ENCODE peak calls at places on chromosomes 4 and X, in nine cellular contexts. One of them, this sample, is unnamed.

GRCh38 chrX:23389196-23389792 is 54.6 kb downstream of the PTCHD1 start:
- DNase-seq in fibroblast of the aortic adventitia: no peak
- DNase-seq in head of caudate nucleus: no peak
- DNase-seq in hippocampal formation: no peak
- DNase-seq in HEK293T: no peak
- DNase-seq in iris pigment epithelial cell: no peak
- DNase-seq in MM.1S: no peak
- DNase-seq in psoas muscle: no peak
- DNase-seq in T1000: no peak
- DNase-seq in this sample: no peak

GRCh38 chr4:165476214-165477098 is 97.6 kb downstream of the CPE start:
- DNase-seq in hippocampal formation: no peak
- DNase-seq in head of caudate nucleus: no peak
- DNase-seq in T1000: no peak
- DNase-seq in fibroblast of the aortic adventitia: peak
- DNase-seq in psoas muscle: no peak
- DNase-seq in MM.1S: no peak
- DNase-seq in iris pigment epithelial cell: peak
- DNase-seq in HEK293T: no peak
- DNase-seq in this sample: no peak

GRCh38 chr4:100289530-100289888 is 99.2 kb upstream of the DDIT4L start:
- DNase-seq in MM.1S: no peak
- DNase-seq in head of caudate nucleus: no peak
- DNase-seq in iris pigment epithelial cell: peak
- DNase-seq in T1000: no peak
- DNase-seq in hippocampal formation: no peak
- DNase-seq in psoas muscle: no peak
- DNase-seq in HEK293T: no peak
- DNase-seq in fibroblast of the aortic adventitia: peak
- DNase-seq in this sample: no peak

GRCh38 chr4:176409627-176410026 is 89.9 kb downstream of the SPCS3 start:
- DNase-seq in MM.1S: no peak
- DNase-seq in T1000: no peak
- DNase-seq in hippocampal formation: no peak
- DNase-seq in psoas muscle: no peak
- DNase-seq in iris pigment epithelial cell: peak
- DNase-seq in HEK293T: no peak
- DNase-seq in head of caudate nucleus: no peak
- DNase-seq in fibroblast of the aortic adventitia: peak
- DNase-seq in this sample: no peak

GRCh38 chr4:175309041-175309440 is 390.9 kb downstream of the ADAM29 start:
- DNase-seq in fibroblast of the aortic adventitia: no peak
- DNase-seq in HEK293T: no peak
- DNase-seq in hippocampal formation: no peak
- DNase-seq in head of caudate nucleus: no peak
- DNase-seq in iris pigment epithelial cell: peak
- DNase-seq in psoas muscle: no peak
- DNase-seq in T1000: no peak
- DNase-seq in MM.1S: no peak
- DNase-seq in this sample: no peak

GRCh38 chr4:2068566-2068965 is 9.4 kb downstream of the NAT8L start:
- DNase-seq in fibroblast of the aortic adventitia: no peak
- DNase-seq in HEK293T: no peak
- DNase-seq in hippocampal formation: no peak
- DNase-seq in psoas muscle: no peak
- DNase-seq in iris pigment epithelial cell: no peak
- DNase-seq in MM.1S: no peak
- DNase-seq in head of caudate nucleus: no peak
- DNase-seq in T1000: no peak
- DNase-seq in this sample: no peak

GRCh38 chr4:3396611-3397010 is 45.2 kb upstream of the HGFAC start:
- DNase-seq in HEK293T: no peak
- DNase-seq in iris pigment epithelial cell: no peak
- DNase-seq in T1000: no peak
- DNase-seq in hippocampal formation: no peak
- DNase-seq in psoas muscle: no peak
- DNase-seq in MM.1S: no peak
- DNase-seq in fibroblast of the aortic adventitia: peak
- DNase-seq in head of caudate nucleus: no peak
- DNase-seq in this sample: no peak

GRCh38 chr4:163090997-163091684 is 75.5 kb downstream of the NAF1 start:
- DNase-seq in iris pigment epithelial cell: no peak
- DNase-seq in fibroblast of the aortic adventitia: no peak
- DNase-seq in HEK293T: no peak
- DNase-seq in MM.1S: peak
- DNase-seq in hippocampal formation: no peak
- DNase-seq in head of caudate nucleus: no peak
- DNase-seq in T1000: no peak
- DNase-seq in psoas muscle: no peak
- DNase-seq in this sample: no peak

GRCh38 chr4:3323071-3323481 is 30.3 kb downstream of the RGS12 start:
- DNase-seq in psoas muscle: no peak
- DNase-seq in MM.1S: no peak
- DNase-seq in HEK293T: no peak
- DNase-seq in fibroblast of the aortic adventitia: no peak
- DNase-seq in head of caudate nucleus: no peak
- DNase-seq in iris pigment epithelial cell: no peak
- DNase-seq in T1000: no peak
- DNase-seq in hippocampal formation: no peak
- DNase-seq in this sample: no peak

GRCh38 chr4:140372607-140373327 is 679 bp upstream of the SCOC start:
- DNase-seq in hippocampal formation: no peak
- DNase-seq in iris pigment epithelial cell: peak
- DNase-seq in fibroblast of the aortic adventitia: peak
- DNase-seq in MM.1S: peak
- DNase-seq in psoas muscle: no peak
- DNase-seq in T1000: no peak
- DNase-seq in HEK293T: peak
- DNase-seq in head of caudate nucleus: no peak
- DNase-seq in this sample: peak

GRCh38 chr4:102610476-102610875 is 109.3 kb downstream of the NFKB1 start:
- DNase-seq in iris pigment epithelial cell: no peak
- DNase-seq in psoas muscle: no peak
- DNase-seq in hippocampal formation: no peak
- DNase-seq in head of caudate nucleus: no peak
- DNase-seq in MM.1S: no peak
- DNase-seq in HEK293T: no peak
- DNase-seq in fibroblast of the aortic adventitia: no peak
- DNase-seq in T1000: no peak
- DNase-seq in this sample: peak

GRCh38 chr4:37073226-37073840 is 171.2 kb upstream of the NWD2 start:
- DNase-seq in psoas muscle: no peak
- DNase-seq in T1000: no peak
- DNase-seq in hippocampal formation: no peak
- DNase-seq in MM.1S: no peak
- DNase-seq in fibroblast of the aortic adventitia: no peak
- DNase-seq in iris pigment epithelial cell: no peak
- DNase-seq in head of caudate nucleus: no peak
- DNase-seq in HEK293T: no peak
- DNase-seq in this sample: no peak

GRCh38 chrX:15574017-15574416 is 26.7 kb downstream of the ACE2 start:
- DNase-seq in psoas muscle: no peak
- DNase-seq in head of caudate nucleus: no peak
- DNase-seq in hippocampal formation: no peak
- DNase-seq in HEK293T: no peak
- DNase-seq in iris pigment epithelial cell: no peak
- DNase-seq in fibroblast of the aortic adventitia: no peak
- DNase-seq in T1000: no peak
- DNase-seq in MM.1S: no peak
- DNase-seq in this sample: no peak

GRCh38 chr4:153483432-153484418 is 17.6 kb downstream of the TMEM131L start:
- DNase-seq in MM.1S: no peak
- DNase-seq in psoas muscle: no peak
- DNase-seq in T1000: no peak
- DNase-seq in head of caudate nucleus: no peak
- DNase-seq in hippocampal formation: no peak
- DNase-seq in iris pigment epithelial cell: peak
- DNase-seq in fibroblast of the aortic adventitia: peak
- DNase-seq in HEK293T: no peak
- DNase-seq in this sample: no peak

GRCh38 chrX:154437398-154437752 is 421 bp downstream of the GDI1 start:
- DNase-seq in fibroblast of the aortic adventitia: no peak
- DNase-seq in MM.1S: no peak
- DNase-seq in iris pigment epithelial cell: no peak
- DNase-seq in T1000: no peak
- DNase-seq in hippocampal formation: no peak
- DNase-seq in psoas muscle: no peak
- DNase-seq in head of caudate nucleus: no peak
- DNase-seq in HEK293T: no peak
- DNase-seq in this sample: peak

GRCh38 chr4:183638436-183638835 is 20.5 kb downstream of the RWDD4 start:
- DNase-seq in HEK293T: no peak
- DNase-seq in psoas muscle: no peak
- DNase-seq in iris pigment epithelial cell: peak
- DNase-seq in head of caudate nucleus: no peak
- DNase-seq in MM.1S: no peak
- DNase-seq in T1000: no peak
- DNase-seq in hippocampal formation: no peak
- DNase-seq in fibroblast of the aortic adventitia: peak
- DNase-seq in this sample: no peak

GRCh38 chr4:10613926-10614478 is 70.6 kb downstream of the CLNK start:
- DNase-seq in head of caudate nucleus: no peak
- DNase-seq in fibroblast of the aortic adventitia: no peak
- DNase-seq in psoas muscle: no peak
- DNase-seq in T1000: no peak
- DNase-seq in hippocampal formation: no peak
- DNase-seq in MM.1S: no peak
- DNase-seq in HEK293T: no peak
- DNase-seq in iris pigment epithelial cell: no peak
- DNase-seq in this sample: no peak

GRCh38 chr4:183413562-183414200 is 30.8 kb upstream of the CDKN2AIP start:
- DNase-seq in fibroblast of the aortic adventitia: no peak
- DNase-seq in iris pigment epithelial cell: no peak
- DNase-seq in HEK293T: no peak
- DNase-seq in hippocampal formation: no peak
- DNase-seq in T1000: no peak
- DNase-seq in psoas muscle: no peak
- DNase-seq in head of caudate nucleus: no peak
- DNase-seq in MM.1S: no peak
- DNase-seq in this sample: peak

GRCh38 chr4:53267026-53267425 is 98.8 kb downstream of the SCFD2 start:
- DNase-seq in fibroblast of the aortic adventitia: no peak
- DNase-seq in psoas muscle: no peak
- DNase-seq in HEK293T: no peak
- DNase-seq in MM.1S: no peak
- DNase-seq in head of caudate nucleus: no peak
- DNase-seq in iris pigment epithelial cell: peak
- DNase-seq in T1000: no peak
- DNase-seq in hippocampal formation: no peak
- DNase-seq in this sample: no peak

GRCh38 chrX:124333862-124334261 is 1.4 kb downstream of the TEX13D start:
- DNase-seq in T1000: no peak
- DNase-seq in MM.1S: no peak
- DNase-seq in hippocampal formation: no peak
- DNase-seq in iris pigment epithelial cell: no peak
- DNase-seq in HEK293T: no peak
- DNase-seq in psoas muscle: no peak
- DNase-seq in head of caudate nucleus: no peak
- DNase-seq in fibroblast of the aortic adventitia: no peak
- DNase-seq in this sample: no peak

GRCh38 chr4:116055857-116056827 is 942.7 kb upstream of the NDST4 start:
- DNase-seq in HEK293T: no peak
- DNase-seq in T1000: no peak
- DNase-seq in fibroblast of the aortic adventitia: peak
- DNase-seq in MM.1S: peak
- DNase-seq in iris pigment epithelial cell: peak
- DNase-seq in psoas muscle: no peak
- DNase-seq in hippocampal formation: peak
- DNase-seq in head of caudate nucleus: no peak
- DNase-seq in this sample: no peak

GRCh38 chr4:113645771-113646455 is 115.6 kb downstream of the CAMK2D start:
- DNase-seq in HEK293T: peak
- DNase-seq in hippocampal formation: no peak
- DNase-seq in head of caudate nucleus: no peak
- DNase-seq in T1000: peak
- DNase-seq in MM.1S: no peak
- DNase-seq in iris pigment epithelial cell: peak
- DNase-seq in psoas muscle: no peak
- DNase-seq in fibroblast of the aortic adventitia: peak
- DNase-seq in this sample: no peak

GRCh38 chr4:110624016-110624770 is 1.3 kb upstream of the PITX2 start:
- DNase-seq in head of caudate nucleus: no peak
- DNase-seq in fibroblast of the aortic adventitia: no peak
- DNase-seq in hippocampal formation: no peak
- DNase-seq in T1000: no peak
- DNase-seq in MM.1S: no peak
- DNase-seq in HEK293T: no peak
- DNase-seq in iris pigment epithelial cell: peak
- DNase-seq in psoas muscle: no peak
- DNase-seq in this sample: no peak

GRCh38 chrX:1502853-1503252 is 34.1 kb downstream of the P2RY8 start:
- DNase-seq in head of caudate nucleus: no peak
- DNase-seq in psoas muscle: no peak
- DNase-seq in T1000: no peak
- DNase-seq in fibroblast of the aortic adventitia: no peak
- DNase-seq in hippocampal formation: no peak
- DNase-seq in MM.1S: no peak
- DNase-seq in iris pigment epithelial cell: no peak
- DNase-seq in HEK293T: no peak
- DNase-seq in this sample: no peak

GRCh38 chrX:66633541-66633940 is 5.3 kb downstream of the EDA2R start:
- DNase-seq in T1000: peak
- DNase-seq in HEK293T: no peak
- DNase-seq in head of caudate nucleus: no peak
- DNase-seq in fibroblast of the aortic adventitia: peak
- DNase-seq in iris pigment epithelial cell: peak
- DNase-seq in psoas muscle: no peak
- DNase-seq in MM.1S: no peak
- DNase-seq in hippocampal formation: no peak
- DNase-seq in this sample: no peak

GRCh38 chrX:38632516-38632915 is 71.2 kb downstream of the TSPAN7 start:
- DNase-seq in psoas muscle: no peak
- DNase-seq in HEK293T: no peak
- DNase-seq in head of caudate nucleus: no peak
- DNase-seq in fibroblast of the aortic adventitia: no peak
- DNase-seq in iris pigment epithelial cell: no peak
- DNase-seq in MM.1S: no peak
- DNase-seq in T1000: no peak
- DNase-seq in hippocampal formation: no peak
- DNase-seq in this sample: no peak

GRCh38 chr4:101345596-101346311 is 1.6 kb downstream of the PPP3CA start:
- DNase-seq in hippocampal formation: no peak
- DNase-seq in iris pigment epithelial cell: peak
- DNase-seq in head of caudate nucleus: peak
- DNase-seq in psoas muscle: peak
- DNase-seq in MM.1S: peak
- DNase-seq in fibroblast of the aortic adventitia: peak
- DNase-seq in T1000: peak
- DNase-seq in HEK293T: peak
- DNase-seq in this sample: peak

GRCh38 chrX:52870041-52870440 is 2.2 kb upstream of the XAGE3 start:
- DNase-seq in fibroblast of the aortic adventitia: peak
- DNase-seq in HEK293T: no peak
- DNase-seq in head of caudate nucleus: no peak
- DNase-seq in iris pigment epithelial cell: no peak
- DNase-seq in hippocampal formation: no peak
- DNase-seq in MM.1S: no peak
- DNase-seq in psoas muscle: no peak
- DNase-seq in T1000: no peak
- DNase-seq in this sample: no peak

GRCh38 chrX:154321624-154322023 is 26.0 kb downstream of the TKTL1 start:
- DNase-seq in iris pigment epithelial cell: no peak
- DNase-seq in head of caudate nucleus: no peak
- DNase-seq in MM.1S: peak
- DNase-seq in fibroblast of the aortic adventitia: peak
- DNase-seq in psoas muscle: no peak
- DNase-seq in HEK293T: no peak
- DNase-seq in hippocampal formation: no peak
- DNase-seq in T1000: no peak
- DNase-seq in this sample: peak

GRCh38 chr4:150415213-150415612 is 166.7 kb upstream of the MAB21L2 start:
- DNase-seq in fibroblast of the aortic adventitia: no peak
- DNase-seq in head of caudate nucleus: no peak
- DNase-seq in T1000: no peak
- DNase-seq in hippocampal formation: no peak
- DNase-seq in HEK293T: no peak
- DNase-seq in MM.1S: no peak
- DNase-seq in psoas muscle: no peak
- DNase-seq in iris pigment epithelial cell: peak
- DNase-seq in this sample: no peak

GRCh38 chr4:86035688-86036087 is 324.2 kb downstream of the MAPK10 start:
- DNase-seq in psoas muscle: no peak
- DNase-seq in head of caudate nucleus: no peak
- DNase-seq in fibroblast of the aortic adventitia: no peak
- DNase-seq in iris pigment epithelial cell: peak
- DNase-seq in MM.1S: no peak
- DNase-seq in HEK293T: no peak
- DNase-seq in T1000: no peak
- DNase-seq in hippocampal formation: no peak
- DNase-seq in this sample: no peak

This sample was measured in D341Med.